ENCODE peak calls at places on chromosomes 1 and 21, in five cellular contexts. One of them, this sample, is unnamed.
A peak's percentile ranks its signal among the peaks of the same experiment; 100 is the strongest.

GRCh38 chr1:214459895-214460294 is 91.5 kb downstream of the PTPN14 start:
- DNase-seq in Calu3: no peak
- DNase-seq in T-helper 17 cell: no peak
- DNase-seq in naive B cell: no peak
- DNase-seq in erythroblast: no peak
- DNase-seq in this sample: no peak

GRCh38 chr21:38993561-38993960 is 187.8 kb downstream of the ETS2 start:
- DNase-seq in naive B cell: no peak
- DNase-seq in T-helper 17 cell: no peak
- DNase-seq in Calu3: peak; percentile 65
- DNase-seq in erythroblast: no peak
- DNase-seq in this sample: no peak

GRCh38 chr1:39305555-39305954 is 101.1 kb downstream of the MACF1 start:
- DNase-seq in naive B cell: no peak
- DNase-seq in Calu3: no peak
- DNase-seq in T-helper 17 cell: no peak
- DNase-seq in erythroblast: no peak
- DNase-seq in this sample: no peak

GRCh38 chr1:245663373-245663772 is 508.6 kb downstream of the KIF26B start:
- DNase-seq in erythroblast: no peak
- DNase-seq in T-helper 17 cell: no peak
- DNase-seq in Calu3: no peak
- DNase-seq in naive B cell: no peak
- DNase-seq in this sample: no peak

GRCh38 chr1:53783056-53783455 is 44.1 kb upstream of the GLIS1 start:
- DNase-seq in T-helper 17 cell: no peak
- DNase-seq in erythroblast: no peak
- DNase-seq in Calu3: no peak
- DNase-seq in naive B cell: no peak
- DNase-seq in this sample: no peak

GRCh38 chr1:97314685-97315084 is 593.1 kb downstream of the PTBP2 start:
- DNase-seq in erythroblast: no peak
- DNase-seq in T-helper 17 cell: no peak
- DNase-seq in naive B cell: no peak
- DNase-seq in Calu3: no peak
- DNase-seq in this sample: no peak

GRCh38 chr1:160219062-160219929 is 14.1 kb downstream of the PEA15 start:
- DNase-seq in Calu3: peak; percentile 60
- DNase-seq in erythroblast: peak; percentile 26
- DNase-seq in naive B cell: no peak
- DNase-seq in T-helper 17 cell: no peak
- DNase-seq in this sample: no peak

GRCh38 chr1:220067246-220068204 is 21.2 kb upstream of the EPRS1 start:
- DNase-seq in T-helper 17 cell: no peak
- DNase-seq in erythroblast: no peak
- DNase-seq in Calu3: no peak
- DNase-seq in naive B cell: no peak
- DNase-seq in this sample: no peak

GRCh38 chr1:240399381-240399780 is 212.6 kb downstream of the GREM2 start:
- DNase-seq in T-helper 17 cell: no peak
- DNase-seq in erythroblast: no peak
- DNase-seq in naive B cell: no peak
- DNase-seq in Calu3: no peak
- DNase-seq in this sample: no peak

GRCh38 chr21:17512245-17513213 is at the start of gene CXADR:
- DNase-seq in T-helper 17 cell: peak; percentile 59
- DNase-seq in erythroblast: peak; percentile 65
- DNase-seq in naive B cell: peak; percentile 16
- DNase-seq in Calu3: peak; percentile 93
- DNase-seq in this sample: peak; percentile 84

GRCh38 chr1:40594187-40594531 is 62.7 kb downstream of the ZNF684 start:
- DNase-seq in T-helper 17 cell: no peak
- DNase-seq in erythroblast: no peak
- DNase-seq in Calu3: no peak
- DNase-seq in naive B cell: no peak
- DNase-seq in this sample: no peak

GRCh38 chr1:156652131-156652991 is 10.4 kb downstream of the BCAN start:
- DNase-seq in erythroblast: peak; percentile 39
- DNase-seq in T-helper 17 cell: no peak
- DNase-seq in Calu3: no peak
- DNase-seq in naive B cell: no peak
- DNase-seq in this sample: no peak

GRCh38 chr1:172112573-172112972 is 271.3 kb downstream of the DNM3 start:
- DNase-seq in naive B cell: no peak
- DNase-seq in T-helper 17 cell: no peak
- DNase-seq in Calu3: no peak
- DNase-seq in erythroblast: no peak
- DNase-seq in this sample: no peak

GRCh38 chr1:150513275-150513885 is 2.2 kb upstream of the FALEC start:
- DNase-seq in erythroblast: peak; percentile 73
- DNase-seq in T-helper 17 cell: no peak
- DNase-seq in Calu3: no peak
- DNase-seq in naive B cell: no peak
- DNase-seq in this sample: no peak

GRCh38 chr1:150621497-150622113 is 7.8 kb downstream of the ENSA start:
- DNase-seq in Calu3: peak; percentile 48
- DNase-seq in erythroblast: peak; percentile 78
- DNase-seq in naive B cell: peak; percentile 51
- DNase-seq in T-helper 17 cell: no peak
- DNase-seq in this sample: peak; percentile 45

GRCh38 chr1:71364236-71364635 is 283.4 kb upstream of the ZRANB2 start:
- DNase-seq in Calu3: no peak
- DNase-seq in naive B cell: no peak
- DNase-seq in T-helper 17 cell: no peak
- DNase-seq in erythroblast: no peak
- DNase-seq in this sample: no peak

GRCh38 chr1:246893205-246893939 is 38.4 kb downstream of the AHCTF1 start:
- DNase-seq in Calu3: no peak
- DNase-seq in T-helper 17 cell: no peak
- DNase-seq in erythroblast: peak; percentile 19
- DNase-seq in naive B cell: no peak
- DNase-seq in this sample: no peak

GRCh38 chr1:218201004-218201403 is 84.1 kb upstream of the RRP15 start:
- DNase-seq in erythroblast: no peak
- DNase-seq in Calu3: no peak
- DNase-seq in naive B cell: no peak
- DNase-seq in T-helper 17 cell: no peak
- DNase-seq in this sample: no peak

GRCh38 chr1:235069577-235070563 is 58.8 kb downstream of the TOMM20 start:
- DNase-seq in naive B cell: no peak
- DNase-seq in Calu3: peak; percentile 93
- DNase-seq in T-helper 17 cell: no peak
- DNase-seq in erythroblast: no peak
- DNase-seq in this sample: peak; percentile 75

GRCh38 chr21:31660134-31660565 is 657 bp downstream of the SOD1 start:
- DNase-seq in erythroblast: no peak
- DNase-seq in Calu3: peak; percentile 29
- DNase-seq in T-helper 17 cell: no peak
- DNase-seq in naive B cell: peak; percentile 14
- DNase-seq in this sample: peak; percentile 46

GRCh38 chr1:167095368-167095767 is 1.5 kb downstream of the STYXL2 start:
- DNase-seq in T-helper 17 cell: no peak
- DNase-seq in erythroblast: no peak
- DNase-seq in naive B cell: no peak
- DNase-seq in Calu3: peak; percentile 37
- DNase-seq in this sample: no peak

GRCh38 chr1:48848035-48848434 is 71.3 kb upstream of the BEND5 start:
- DNase-seq in Calu3: no peak
- DNase-seq in naive B cell: no peak
- DNase-seq in erythroblast: no peak
- DNase-seq in T-helper 17 cell: no peak
- DNase-seq in this sample: no peak

GRCh38 chr1:27879374-27880082 is 7.2 kb downstream of the THEMIS2 start:
- DNase-seq in erythroblast: no peak
- DNase-seq in naive B cell: no peak
- DNase-seq in Calu3: no peak
- DNase-seq in T-helper 17 cell: no peak
- DNase-seq in this sample: peak; percentile 45

GRCh38 chr1:247448107-247448778 is 9.7 kb downstream of the OR2B11 start:
- DNase-seq in Calu3: peak; percentile 71
- DNase-seq in erythroblast: peak; percentile 50
- DNase-seq in naive B cell: peak; percentile 7
- DNase-seq in T-helper 17 cell: no peak
- DNase-seq in this sample: peak; percentile 85

GRCh38 chr21:43006874-43007208 is 32.5 kb downstream of the PKNOX1 start:
- DNase-seq in T-helper 17 cell: no peak
- DNase-seq in naive B cell: no peak
- DNase-seq in Calu3: no peak
- DNase-seq in erythroblast: no peak
- DNase-seq in this sample: no peak

GRCh38 chr1:18749569-18749968 is 109.9 kb downstream of the TAS1R2 start:
- DNase-seq in T-helper 17 cell: no peak
- DNase-seq in naive B cell: no peak
- DNase-seq in erythroblast: no peak
- DNase-seq in Calu3: no peak
- DNase-seq in this sample: no peak

GRCh38 chr21:42149656-42150457 is 69.1 kb upstream of the ABCG1 start:
- DNase-seq in erythroblast: no peak
- DNase-seq in T-helper 17 cell: no peak
- DNase-seq in Calu3: no peak
- DNase-seq in naive B cell: no peak
- DNase-seq in this sample: peak; percentile 10

GRCh38 chr1:93713247-93713764 is 31.7 kb upstream of the BCAR3 start:
- DNase-seq in naive B cell: no peak
- DNase-seq in Calu3: no peak
- DNase-seq in erythroblast: no peak
- DNase-seq in T-helper 17 cell: no peak
- DNase-seq in this sample: no peak

GRCh38 chr1:243968413-243968812 is 82.7 kb upstream of the ZBTB18 start:
- DNase-seq in erythroblast: no peak
- DNase-seq in Calu3: no peak
- DNase-seq in naive B cell: no peak
- DNase-seq in T-helper 17 cell: no peak
- DNase-seq in this sample: no peak

GRCh38 chr1:171999756-172000155 is 158.5 kb downstream of the DNM3 start:
- DNase-seq in T-helper 17 cell: no peak
- DNase-seq in erythroblast: no peak
- DNase-seq in naive B cell: no peak
- DNase-seq in Calu3: no peak
- DNase-seq in this sample: no peak

GRCh38 chr1:70353641-70354331 is 736 bp downstream of the ANKRD13C start:
- DNase-seq in Calu3: peak; percentile 31
- DNase-seq in T-helper 17 cell: no peak
- DNase-seq in naive B cell: peak; percentile 5
- DNase-seq in erythroblast: no peak
- DNase-seq in this sample: peak; percentile 56

GRCh38 chr1:94496076-94496755 is 45.3 kb downstream of the F3 start:
- DNase-seq in T-helper 17 cell: no peak
- DNase-seq in Calu3: no peak
- DNase-seq in naive B cell: no peak
- DNase-seq in erythroblast: no peak
- DNase-seq in this sample: no peak

GRCh38 chr21:29228306-29228705 is 70.4 kb upstream of the BACH1 start:
- DNase-seq in naive B cell: no peak
- DNase-seq in Calu3: no peak
- DNase-seq in T-helper 17 cell: no peak
- DNase-seq in erythroblast: no peak
- DNase-seq in this sample: no peak

GRCh38 chr1:224784606-224785328 is 144.7 kb upstream of the DNAH14 start:
- DNase-seq in naive B cell: no peak
- DNase-seq in T-helper 17 cell: no peak
- DNase-seq in Calu3: no peak
- DNase-seq in erythroblast: no peak
- DNase-seq in this sample: no peak

GRCh38 chr1:26626994-26627393 is 68.8 kb upstream of the ARID1A start:
- DNase-seq in naive B cell: no peak
- DNase-seq in T-helper 17 cell: no peak
- DNase-seq in Calu3: no peak
- DNase-seq in erythroblast: no peak
- DNase-seq in this sample: no peak

This sample was measured in left lung.